ENCODE peak calls at places on chromosomes 6 and 20, in nine cellular contexts. H, Q, T, D, M, W, Z, F and A are unnamed samples.

GRCh38 chr6:29633532-29633901 is 534 bp upstream of the GABBR1 start:
- DNase-seq in H (no peak), Q (no peak), T (no peak), D (no peak), M (no peak), W (no peak), Z (no peak), F (no peak), A (no peak)

GRCh38 chr20:47007826-47008655 is 113.4 kb downstream of the EYA2 start:
- DNase-seq in H (no peak), Q (no peak), T (no peak), D (no peak), M (no peak), W (no peak), Z (no peak), F (no peak), A (no peak)

GRCh38 chr6:134495203-134495892 is 177.4 kb upstream of the SGK1 start:
- DNase-seq in H (no peak), Q (no peak), T (no peak), D (no peak), M (no peak), W (no peak), Z (no peak), F (no peak), A (no peak)

GRCh38 chr20:37230200-37230599 is 31.4 kb downstream of the GHRH start:
- DNase-seq in H (no peak), Q (no peak), T (no peak), D (no peak), M (no peak), W (no peak), Z (no peak), F (no peak), A (no peak)

GRCh38 chr20:48614593-48615274 is 213.1 kb downstream of the PREX1 start:
- DNase-seq in H (no peak), Q (no peak), T (no peak), D (peak; percentile 6), M (no peak), W (no peak), Z (no peak), F (no peak), A (no peak)

GRCh38 chr20:62355527-62356142 is 11.5 kb downstream of the LAMA5 start:
- DNase-seq in H (no peak), Q (no peak), T (no peak), D (peak; percentile 71), M (no peak), W (no peak), Z (no peak), F (peak; percentile 57), A (no peak)

GRCh38 chr6:54586251-54586650 is 260.3 kb upstream of the FAM83B start:
- DNase-seq in H (no peak), Q (no peak), T (no peak), D (peak; percentile 37), M (peak; percentile 14), W (no peak), Z (no peak), F (no peak), A (no peak)

GRCh38 chr6:111958534-111958933 is 85.3 kb upstream of the FYN start:
- DNase-seq in H (no peak), Q (no peak), T (no peak), D (no peak), M (no peak), W (no peak), Z (no peak), F (no peak), A (no peak)